ENCODE peak calls at places on chromosome 4, in four cellular contexts. R is HCT116, X is GM23338, K is PC-9. W is an unnamed sample. For H3K4me1 and H3K9me2, the result is how much of the 10 kb centered on the place peaks cover.

GRCh38 chr4:77820836-77821561 is 1.8 kb upstream of the CNOT6L start:
- DNase-seq in R (no peak), X (no peak), K (no peak), W (peak)

GRCh38 chr4:13349096-13349495 is 135.0 kb downstream of the RAB28 start:
- DNase-seq in R (no peak), X (no peak), K (no peak), W (no peak)

GRCh38 chr4:56786955-56787354 is 34.5 kb downstream of the SPINK2 start:
- DNase-seq in R (no peak), X (peak), K (no peak), W (no peak)

GRCh38 chr4:15601862-15602261 is 53.3 kb downstream of the FBXL5 start:
- DNase-seq in R (no peak), K (no peak), X (no peak), W (no peak)

GRCh38 chr4:15303052-15303641 is 124.7 kb upstream of the C1QTNF7 start:
- DNase-seq in X (no peak), K (no peak), R (no peak), W (no peak)

GRCh38 chr4:7426525-7427171 is 8.1 kb downstream of the PSAPL1 start:
- DNase-seq in X (no peak), K (no peak), R (no peak), W (no peak)

GRCh38 chr4:142846105-142846728 is at the start of gene INPP4B:
- DNase-seq in R (peak), K (peak), X (peak), W (no peak)

GRCh38 chr4:5462896-5463295 is 245.5 kb downstream of the EVC2 start:
- DNase-seq in K (no peak), X (no peak), R (no peak), W (peak)

GRCh38 chr4:39947963-39948362 is 29.7 kb downstream of the PDS5A start:
- DNase-seq in R (no peak), K (no peak), X (peak), W (no peak)

GRCh38 chr4:41454393-41454792 is 83.6 kb upstream of the LIMCH1 start:
- DNase-seq in X (peak), K (no peak), R (no peak), W (no peak)

GRCh38 chr4:23654791-23655190 is 235.1 kb downstream of the PPARGC1A start:
- DNase-seq in K (no peak), X (no peak), R (no peak), W (no peak)

DNA sequence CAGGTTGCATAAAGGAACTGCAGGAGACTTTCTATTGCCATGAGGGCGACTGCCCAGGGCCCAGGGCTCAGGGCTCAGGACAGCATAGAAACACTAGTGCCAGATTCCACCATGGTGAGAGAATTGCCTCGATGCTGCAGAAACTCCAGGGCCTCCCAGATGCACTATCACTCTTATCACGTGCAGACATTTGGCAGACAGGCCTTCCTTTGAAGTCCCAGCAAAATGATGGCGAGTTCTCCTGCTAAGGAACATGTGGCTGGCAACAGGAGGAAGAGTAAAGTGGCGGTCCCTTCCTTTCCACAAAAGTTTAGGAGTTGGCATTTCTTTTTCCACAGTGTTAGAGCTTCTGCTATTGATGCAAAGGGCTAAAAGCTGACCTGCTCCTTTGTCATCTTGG is 214.0 kb upstream of the LNX1 start:
- DNase-seq in X (no peak), R (no peak), K (no peak), W (peak)
- H2AFZ ChIP-seq in X (no peak), R (no peak), K (no peak), W (no peak)

DNA sequence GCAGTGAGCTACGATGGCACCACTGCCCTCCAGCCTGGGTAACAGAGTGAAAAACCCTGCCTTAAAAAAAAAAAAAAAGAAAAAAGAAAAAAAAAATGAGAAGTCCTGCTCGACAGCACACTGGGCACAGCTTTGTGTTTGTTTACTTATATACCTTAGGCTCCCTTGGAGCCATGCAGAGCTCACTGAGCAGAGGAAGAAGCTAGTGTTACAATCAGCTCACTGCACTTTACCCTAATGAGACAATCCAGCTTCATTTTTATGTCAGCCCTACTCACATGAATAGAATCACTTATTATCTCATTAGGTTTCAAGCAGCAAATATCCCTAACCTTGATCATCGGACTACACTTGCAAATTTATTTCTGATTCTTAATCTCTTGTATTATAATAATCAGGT is 5.8 kb upstream of the KCNIP4 start:
- DNase-seq in K (no peak), R (no peak), X (no peak), W (no peak)
- H3K4me1 ChIP-seq in K (under half), R (under half), X (under half), W (under half)

GRCh38 chr4:146054676-146055075 is 116.1 kb upstream of the ZNF827 start:
- DNase-seq in R (no peak), K (no peak), X (no peak), W (no peak)
- H3K9me2 ChIP-seq in R (under half), K (under half), X (under half), W (under half)

GRCh38 chr4:94758700-94759399 is 1.1 kb downstream of the BMPR1B start:
- DNase-seq in R (no peak), K (no peak), X (peak), W (no peak)
- H2AFZ ChIP-seq in R (no peak), K (peak), X (peak), W (no peak)

DNA sequence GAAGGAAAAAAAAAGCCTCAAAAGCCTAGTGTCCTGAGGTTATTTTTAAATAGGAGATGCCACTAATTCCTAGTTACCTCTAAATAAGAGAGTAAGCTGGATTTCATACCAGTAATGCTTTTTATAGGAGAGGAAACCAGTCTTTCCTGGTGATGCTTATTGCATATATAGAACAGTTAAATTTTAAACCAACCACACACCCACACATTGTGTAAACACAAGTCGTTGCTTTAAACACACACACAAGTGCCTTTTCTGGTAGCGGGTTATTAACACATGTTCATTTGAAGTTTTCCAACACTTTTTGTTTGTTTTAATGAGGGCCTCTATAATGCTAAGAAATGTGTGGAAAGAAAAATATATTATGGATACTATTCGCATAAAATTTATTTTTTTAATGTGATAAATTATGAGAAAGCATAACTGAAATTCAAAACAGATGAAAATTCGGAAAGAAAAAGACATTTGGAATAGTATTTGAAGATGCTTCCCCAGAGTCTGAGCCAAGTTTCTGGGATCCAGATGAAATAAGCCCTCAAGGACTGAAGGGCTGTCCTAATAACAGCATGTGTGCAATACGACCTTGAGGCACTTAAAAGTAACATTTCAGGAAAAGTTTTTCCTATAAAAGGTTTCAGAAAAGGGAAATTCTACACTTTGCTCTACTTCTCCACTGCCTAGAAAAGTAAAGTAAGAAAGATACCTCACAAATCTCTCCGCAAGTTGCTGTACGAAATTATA is 2.0 kb downstream of the ANTXR2 start:
- DNase-seq in K (no peak), X (no peak), R (no peak), W (no peak)
- H3K4me1 ChIP-seq in K (under half), X (under half), R (under half), W (under half)

GRCh38 chr4:80751200-80751599 is 279.3 kb upstream of the BMP3 start:
- DNase-seq in X (peak), R (no peak), K (no peak), W (no peak)
- H3K9me2 ChIP-seq in X (under half), R (under half), K (under half), W (under half)

W was measured in Karpas-422.